ENCODE peak calls at places on chromosomes 12 and 14, in seven cellular contexts. Y is SK-N-SH, Q is HepG2, N is K562, X is GM12878, C is H1, A is GM12891. L is an unnamed sample.
A peak's percentile ranks its signal among the peaks of the same experiment; 100 is the strongest.

GRCh38 chr12:56258820-56259183 is 618 bp upstream of the ANKRD52 start:
- DNase-seq in Y (no peak), Q (no peak), N (no peak), X (no peak), C (no peak), A (no peak), L (no peak)

GRCh38 chr14:30560581-30560980 is 1.6 kb downstream of the G2E3 start:
- DNase-seq in Y (no peak), Q (no peak), N (no peak), X (no peak), C (no peak), A (no peak), L (no peak)

GRCh38 chr14:52267501-52268190 is at the start of gene PTGDR:
- DNase-seq in Y (peak; percentile 32), Q (no peak), N (no peak), X (no peak), C (peak; percentile 80), A (no peak), L (no peak)

GRCh38 chr14:50533806-50534205 is 1.4 kb upstream of the MAP4K5 start:
- DNase-seq in Y (no peak), Q (no peak), N (no peak), X (no peak), C (no peak), A (no peak), L (no peak)

GRCh38 chr12:108309674-108310312 is 29.3 kb downstream of the CMKLR1 start:
- DNase-seq in Y (no peak), Q (no peak), N (no peak), X (no peak), C (no peak), A (no peak), L (no peak)

GRCh38 chr12:53380797-53381738 is 1.1 kb downstream of the SP1 start:
- DNase-seq in Y (no peak), Q (no peak), N (no peak), X (no peak), C (peak; percentile 48), A (no peak), L (no peak)

GRCh38 chr14:101774006-101774755 is 12.7 kb downstream of the PPP2R5C start:
- DNase-seq in Y (no peak), Q (no peak), N (no peak), X (no peak), C (no peak), A (no peak), L (no peak)

GRCh38 chr12:68611094-68611818 is 557 bp downstream of the RAP1B start:
- DNase-seq in Y (peak; percentile 82), Q (no peak), N (peak; percentile 58), X (no peak), C (peak; percentile 72), A (peak; percentile 34), L (peak; percentile 34)

GRCh38 chr14:103770902-103771301 is 55.3 kb downstream of the ZFYVE21 start:
- DNase-seq in Y (no peak), Q (no peak), N (no peak), X (no peak), C (no peak), A (no peak), L (no peak)

GRCh38 chr14:21106506-21107359 is 5.9 kb downstream of the TMEM253 start:
- DNase-seq in Y (peak; percentile 71), Q (peak; percentile 84), N (peak; percentile 84), X (no peak), C (peak; percentile 88), A (no peak), L (no peak)

GRCh38 chr12:47964102-47964723 is 817 bp downstream of the TMEM106C start:
- DNase-seq in Y (peak; percentile 58), Q (no peak), N (peak; percentile 20), X (no peak), C (no peak), A (no peak), L (no peak)

GRCh38 chr14:104385189-104386135 is 194.1 kb upstream of the C14orf180 start:
- DNase-seq in Y (no peak), Q (no peak), N (no peak), X (no peak), C (no peak), A (no peak), L (no peak)

GRCh38 chr12:119735079-119735478 is 67.1 kb downstream of the PRKAB1 start:
- DNase-seq in Y (no peak), Q (no peak), N (no peak), X (no peak), C (no peak), A (no peak), L (no peak)

GRCh38 chr14:81677736-81678135 is 144.1 kb upstream of the SEL1L start:
- DNase-seq in Y (no peak), Q (no peak), N (no peak), X (no peak), C (no peak), A (no peak), L (no peak)

GRCh38 chr12:26633591-26634210 is 199.3 kb downstream of the ITPR2 start:
- DNase-seq in Y (no peak), Q (peak; percentile 47), N (no peak), X (no peak), C (no peak), A (no peak), L (no peak)

GRCh38 chr12:48996794-48997718 is 2.1 kb downstream of the DDN start:
- DNase-seq in Y (peak; percentile 82), Q (peak; percentile 65), N (peak; percentile 88), X (no peak), C (peak; percentile 89), A (peak; percentile 72), L (peak; percentile 61)

GRCh38 chr14:68509188-68509953 is 283.5 kb downstream of the ZFP36L1 start:
- DNase-seq in Y (no peak), Q (no peak), N (no peak), X (no peak), C (peak; percentile 20), A (no peak), L (no peak)

GRCh38 chr12:52581481-52581880 is 7.8 kb upstream of the KRT74 start:
- DNase-seq in Y (no peak), Q (no peak), N (no peak), X (no peak), C (no peak), A (no peak), L (no peak)

GRCh38 chr12:104353012-104353981 is 49.8 kb downstream of the EID3 start:
- DNase-seq in Y (no peak), Q (no peak), N (no peak), X (no peak), C (peak; percentile 32), A (no peak), L (no peak)

GRCh38 chr12:11687538-11687937 is 38.1 kb downstream of the ETV6 start:
- DNase-seq in Y (no peak), Q (peak; percentile 42), N (no peak), X (no peak), C (no peak), A (no peak), L (no peak)

GRCh38 chr12:95966287-95966870 is 23.2 kb downstream of the AMDHD1 start:
- DNase-seq in Y (peak; percentile 51), Q (peak; percentile 87), N (no peak), X (no peak), C (no peak), A (no peak), L (no peak)

GRCh38 chr14:92105073-92105844 is 1.1 kb downstream of the ATXN3 start:
- DNase-seq in Y (no peak), Q (no peak), N (no peak), X (no peak), C (no peak), A (peak; percentile 12), L (no peak)

DNA sequence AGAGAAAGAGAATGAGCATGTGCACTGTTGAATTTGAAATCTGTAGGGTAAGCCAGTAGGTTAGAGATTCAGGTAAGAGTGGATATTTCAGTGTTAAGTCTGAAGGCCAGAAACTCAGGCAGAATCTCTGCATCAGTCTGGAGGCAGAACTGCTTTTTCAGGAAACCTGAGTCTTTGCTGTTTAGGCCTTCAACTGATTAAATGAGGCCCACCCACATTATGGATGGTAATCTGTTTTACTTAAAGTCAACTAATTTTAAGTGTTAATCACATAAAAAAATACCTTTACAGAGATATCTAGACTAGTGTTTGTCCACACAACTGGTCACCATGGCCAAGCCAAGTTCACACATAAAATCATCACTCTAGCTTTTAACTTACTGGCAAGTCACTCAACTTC is 205.0 kb upstream of the DDHD1 start:
- DNase-seq in Y (no peak), Q (no peak), N (no peak), X (no peak), C (no peak), A (no peak), L (no peak)
- TF ChIP-seq POLR2AphosphoS5 in Y (no peak), Q (no peak), N (no peak), X (no peak), C (no peak), A (no peak), L (no peak)

DNA sequence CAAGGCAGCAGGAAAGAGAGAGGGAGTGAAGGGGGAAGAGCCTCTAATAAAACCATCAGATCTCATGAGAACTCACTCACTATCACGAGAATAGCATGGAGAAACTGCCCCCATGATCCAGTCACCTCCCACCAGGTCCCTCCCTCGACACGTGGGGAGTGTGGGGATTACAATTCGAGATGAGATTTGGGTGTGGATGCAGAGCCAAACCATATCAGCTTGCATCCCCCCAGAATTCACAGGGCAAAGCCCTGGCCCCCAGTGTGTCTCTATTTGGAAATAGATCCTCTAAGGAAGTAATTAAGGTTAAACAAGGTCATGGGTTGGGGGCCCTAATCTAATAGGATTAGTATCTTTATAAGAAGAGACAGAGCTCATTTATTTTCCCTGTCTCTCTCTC is 56.1 kb upstream of the TCL1A start:
- DNase-seq in Y (no peak), Q (no peak), N (no peak), X (no peak), C (no peak), A (no peak), L (no peak)
- TF ChIP-seq TAF1 in Y (no peak), Q (no peak), N (no peak), X (no peak), C (no peak), A (no peak), L (no peak)

GRCh38 chr12:109563291-109564284 is 9.7 kb downstream of the MMAB start:
- DNase-seq in Y (no peak), Q (no peak), N (no peak), X (no peak), C (no peak), A (no peak), L (no peak)
- TF ChIP-seq POLR2AphosphoS5 in Y (no peak), Q (no peak), N (no peak), X (no peak), C (no peak), A (no peak), L (no peak)

DNA sequence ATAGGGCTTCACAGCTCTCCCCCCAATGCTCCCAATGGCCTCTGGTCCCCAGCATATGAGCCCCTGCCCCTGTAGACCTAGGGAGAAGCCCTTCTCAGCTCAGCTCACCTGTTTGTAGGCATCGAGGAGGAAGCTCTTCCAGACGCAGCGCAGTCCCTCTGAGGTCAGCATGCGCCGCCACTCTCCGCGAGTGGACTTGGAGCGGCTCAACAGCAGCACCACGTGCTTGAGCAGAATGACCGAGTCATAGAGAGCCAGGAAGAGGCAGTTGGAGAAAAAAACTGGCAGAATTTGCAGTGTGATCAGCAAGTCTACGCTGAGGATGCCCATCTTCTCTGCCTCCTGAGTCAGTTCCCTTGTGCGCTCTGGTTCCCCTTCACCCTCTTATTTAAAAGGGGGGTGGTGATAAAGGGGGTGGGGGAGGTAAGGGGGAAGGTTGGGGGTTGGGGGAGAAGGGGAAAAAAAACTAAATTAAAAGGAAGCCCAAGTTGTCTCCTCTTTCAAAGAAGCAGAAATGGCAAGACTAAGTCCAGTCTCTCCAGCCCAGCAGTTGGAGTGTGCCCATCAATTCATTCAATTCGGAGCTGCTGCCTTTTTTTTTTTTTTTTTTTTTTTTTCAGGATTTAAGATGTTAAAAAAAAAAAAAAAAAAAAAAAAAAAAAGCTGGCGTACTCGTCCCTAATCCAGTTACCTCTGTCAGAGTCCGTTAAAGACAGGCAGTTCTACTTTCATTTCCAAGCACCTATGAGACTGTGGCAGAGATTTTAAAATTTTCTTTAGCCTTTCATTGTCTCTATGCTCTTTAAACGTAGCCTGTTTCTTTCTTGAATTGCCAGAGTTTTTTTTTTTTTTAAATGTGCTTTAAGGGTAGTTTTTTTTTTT is at the start of gene DIO2:
- DNase-seq in Y (no peak), Q (no peak), N (no peak), X (no peak), C (no peak), A (no peak), L (no peak)
- TF ChIP-seq TAF1 in Y (no peak), Q (no peak), N (no peak), X (no peak), C (no peak), A (no peak), L (no peak)